ENCODE peak calls at places on chromosomes 13 and 19, in eight cellular contexts. One of them, this sample, is unnamed.

GRCh38 chr13:76672422-76672821 is 213.8 kb downstream of the KCTD12 start:
- DNase-seq in GM03348: no peak
- DNase-seq in fibroblast of mammary gland: peak; percentile 65
- DNase-seq in IMR-90: peak; percentile 30
- DNase-seq in CD8-positive, alpha-beta T cell: no peak
- DNase-seq in KBM-7: no peak
- DNase-seq in stimulated activated CD8-positive, alpha-beta memory T cell treated with anti-CD3 and anti-CD28 coated beads, Interleukin-15, amount 100 ng/mL, for 24 hours: no peak
- DNase-seq in germinal center: no peak
- DNase-seq in this sample: no peak

GRCh38 chr19:1261863-1262686 is 7.1 kb upstream of the CIRBP start:
- DNase-seq in IMR-90: peak; percentile 43
- DNase-seq in GM03348: no peak
- DNase-seq in stimulated activated CD8-positive, alpha-beta memory T cell treated with anti-CD3 and anti-CD28 coated beads, Interleukin-15, amount 100 ng/mL, for 24 hours: no peak
- DNase-seq in germinal center: no peak
- DNase-seq in fibroblast of mammary gland: peak; percentile 47
- DNase-seq in KBM-7: no peak
- DNase-seq in CD8-positive, alpha-beta T cell: no peak
- DNase-seq in this sample: peak; percentile 90

GRCh38 chr13:50222569-50223332 is 207.5 kb downstream of the KCNRG start:
- DNase-seq in germinal center: no peak
- DNase-seq in CD8-positive, alpha-beta T cell: no peak
- DNase-seq in fibroblast of mammary gland: peak; percentile 95
- DNase-seq in stimulated activated CD8-positive, alpha-beta memory T cell treated with anti-CD3 and anti-CD28 coated beads, Interleukin-15, amount 100 ng/mL, for 24 hours: no peak
- DNase-seq in KBM-7: peak; percentile 53
- DNase-seq in GM03348: peak; percentile 75
- DNase-seq in IMR-90: peak; percentile 68
- DNase-seq in this sample: peak; percentile 84

GRCh38 chr13:23427342-23428182 is 5.9 kb downstream of the SACS start:
- DNase-seq in IMR-90: peak; percentile 97
- DNase-seq in CD8-positive, alpha-beta T cell: no peak
- DNase-seq in stimulated activated CD8-positive, alpha-beta memory T cell treated with anti-CD3 and anti-CD28 coated beads, Interleukin-15, amount 100 ng/mL, for 24 hours: no peak
- DNase-seq in germinal center: no peak
- DNase-seq in GM03348: peak; percentile 86
- DNase-seq in KBM-7: no peak
- DNase-seq in fibroblast of mammary gland: peak; percentile 96
- DNase-seq in this sample: no peak

GRCh38 chr13:110413311-110414040 is 106.4 kb downstream of the COL4A2 start:
- DNase-seq in GM03348: no peak
- DNase-seq in CD8-positive, alpha-beta T cell: no peak
- DNase-seq in KBM-7: no peak
- DNase-seq in fibroblast of mammary gland: no peak
- DNase-seq in stimulated activated CD8-positive, alpha-beta memory T cell treated with anti-CD3 and anti-CD28 coated beads, Interleukin-15, amount 100 ng/mL, for 24 hours: no peak
- DNase-seq in IMR-90: no peak
- DNase-seq in germinal center: no peak
- DNase-seq in this sample: no peak

GRCh38 chr19:38808741-38809140 is 4.0 kb downstream of the LGALS4 start:
- DNase-seq in GM03348: no peak
- DNase-seq in IMR-90: no peak
- DNase-seq in fibroblast of mammary gland: no peak
- DNase-seq in KBM-7: no peak
- DNase-seq in stimulated activated CD8-positive, alpha-beta memory T cell treated with anti-CD3 and anti-CD28 coated beads, Interleukin-15, amount 100 ng/mL, for 24 hours: no peak
- DNase-seq in CD8-positive, alpha-beta T cell: no peak
- DNase-seq in germinal center: no peak
- DNase-seq in this sample: no peak

GRCh38 chr19:51096473-51097165 is 11.6 kb downstream of the CTU1 start:
- DNase-seq in germinal center: no peak
- DNase-seq in fibroblast of mammary gland: peak; percentile 12
- DNase-seq in CD8-positive, alpha-beta T cell: no peak
- DNase-seq in KBM-7: peak; percentile 25
- DNase-seq in IMR-90: no peak
- DNase-seq in GM03348: no peak
- DNase-seq in stimulated activated CD8-positive, alpha-beta memory T cell treated with anti-CD3 and anti-CD28 coated beads, Interleukin-15, amount 100 ng/mL, for 24 hours: no peak
- DNase-seq in this sample: peak; percentile 25

GRCh38 chr13:113922412-113923118 is 51.3 kb downstream of the C13orf46 start:
- DNase-seq in KBM-7: no peak
- DNase-seq in stimulated activated CD8-positive, alpha-beta memory T cell treated with anti-CD3 and anti-CD28 coated beads, Interleukin-15, amount 100 ng/mL, for 24 hours: no peak
- DNase-seq in GM03348: no peak
- DNase-seq in IMR-90: no peak
- DNase-seq in germinal center: no peak
- DNase-seq in CD8-positive, alpha-beta T cell: no peak
- DNase-seq in fibroblast of mammary gland: no peak
- DNase-seq in this sample: peak; percentile 46

GRCh38 chr13:99265823-99266426 is 7.7 kb upstream of the GPR18 start:
- DNase-seq in GM03348: peak; percentile 64
- DNase-seq in KBM-7: peak; percentile 59
- DNase-seq in stimulated activated CD8-positive, alpha-beta memory T cell treated with anti-CD3 and anti-CD28 coated beads, Interleukin-15, amount 100 ng/mL, for 24 hours: no peak
- DNase-seq in CD8-positive, alpha-beta T cell: no peak
- DNase-seq in germinal center: peak; percentile 33
- DNase-seq in IMR-90: peak; percentile 63
- DNase-seq in fibroblast of mammary gland: peak; percentile 69
- DNase-seq in this sample: no peak

GRCh38 chr19:41739361-41739760 is 16.0 kb upstream of the CEACAM6 start:
- DNase-seq in germinal center: no peak
- DNase-seq in GM03348: no peak
- DNase-seq in stimulated activated CD8-positive, alpha-beta memory T cell treated with anti-CD3 and anti-CD28 coated beads, Interleukin-15, amount 100 ng/mL, for 24 hours: no peak
- DNase-seq in fibroblast of mammary gland: no peak
- DNase-seq in CD8-positive, alpha-beta T cell: no peak
- DNase-seq in KBM-7: no peak
- DNase-seq in IMR-90: no peak
- DNase-seq in this sample: no peak

GRCh38 chr19:46546194-46546896 is 50.7 kb upstream of the PNMA8B start:
- DNase-seq in germinal center: no peak
- DNase-seq in IMR-90: peak; percentile 14
- DNase-seq in GM03348: peak; percentile 40
- DNase-seq in fibroblast of mammary gland: peak; percentile 48
- DNase-seq in CD8-positive, alpha-beta T cell: no peak
- DNase-seq in KBM-7: peak; percentile 81
- DNase-seq in stimulated activated CD8-positive, alpha-beta memory T cell treated with anti-CD3 and anti-CD28 coated beads, Interleukin-15, amount 100 ng/mL, for 24 hours: no peak
- DNase-seq in this sample: peak; percentile 73

GRCh38 chr19:51064534-51065220 is at the start of gene KLK13:
- DNase-seq in germinal center: no peak
- DNase-seq in IMR-90: no peak
- DNase-seq in fibroblast of mammary gland: peak; percentile 25
- DNase-seq in KBM-7: no peak
- DNase-seq in GM03348: peak; percentile 31
- DNase-seq in stimulated activated CD8-positive, alpha-beta memory T cell treated with anti-CD3 and anti-CD28 coated beads, Interleukin-15, amount 100 ng/mL, for 24 hours: no peak
- DNase-seq in CD8-positive, alpha-beta T cell: no peak
- DNase-seq in this sample: no peak

GRCh38 chr13:75493156-75493555 is 11.2 kb upstream of the TBC1D4 start:
- DNase-seq in GM03348: no peak
- DNase-seq in fibroblast of mammary gland: no peak
- DNase-seq in KBM-7: no peak
- DNase-seq in stimulated activated CD8-positive, alpha-beta memory T cell treated with anti-CD3 and anti-CD28 coated beads, Interleukin-15, amount 100 ng/mL, for 24 hours: no peak
- DNase-seq in CD8-positive, alpha-beta T cell: no peak
- DNase-seq in germinal center: no peak
- DNase-seq in IMR-90: no peak
- DNase-seq in this sample: no peak

GRCh38 chr19:19464339-19465098 is 50.8 kb downstream of the TSSK6 start:
- DNase-seq in germinal center: no peak
- DNase-seq in KBM-7: no peak
- DNase-seq in GM03348: peak; percentile 36
- DNase-seq in fibroblast of mammary gland: peak; percentile 75
- DNase-seq in stimulated activated CD8-positive, alpha-beta memory T cell treated with anti-CD3 and anti-CD28 coated beads, Interleukin-15, amount 100 ng/mL, for 24 hours: no peak
- DNase-seq in CD8-positive, alpha-beta T cell: no peak
- DNase-seq in IMR-90: peak; percentile 73
- DNase-seq in this sample: no peak

GRCh38 chr13:78910147-78910546 is 251.2 kb upstream of the OBI1 start:
- DNase-seq in fibroblast of mammary gland: no peak
- DNase-seq in germinal center: no peak
- DNase-seq in GM03348: no peak
- DNase-seq in stimulated activated CD8-positive, alpha-beta memory T cell treated with anti-CD3 and anti-CD28 coated beads, Interleukin-15, amount 100 ng/mL, for 24 hours: no peak
- DNase-seq in IMR-90: no peak
- DNase-seq in KBM-7: no peak
- DNase-seq in CD8-positive, alpha-beta T cell: no peak
- DNase-seq in this sample: no peak

GRCh38 chr19:48090281-48090802 is 20.3 kb downstream of the PLA2G4C start:
- DNase-seq in fibroblast of mammary gland: no peak
- DNase-seq in germinal center: no peak
- DNase-seq in stimulated activated CD8-positive, alpha-beta memory T cell treated with anti-CD3 and anti-CD28 coated beads, Interleukin-15, amount 100 ng/mL, for 24 hours: no peak
- DNase-seq in KBM-7: peak; percentile 26
- DNase-seq in IMR-90: no peak
- DNase-seq in CD8-positive, alpha-beta T cell: no peak
- DNase-seq in GM03348: peak; percentile 25
- DNase-seq in this sample: no peak

GRCh38 chr13:35988648-35989081 is 142.5 kb downstream of the DCLK1 start:
- DNase-seq in KBM-7: no peak
- DNase-seq in germinal center: no peak
- DNase-seq in fibroblast of mammary gland: peak; percentile 95
- DNase-seq in IMR-90: no peak
- DNase-seq in GM03348: no peak
- DNase-seq in CD8-positive, alpha-beta T cell: no peak
- DNase-seq in stimulated activated CD8-positive, alpha-beta memory T cell treated with anti-CD3 and anti-CD28 coated beads, Interleukin-15, amount 100 ng/mL, for 24 hours: no peak
- DNase-seq in this sample: no peak

GRCh38 chr19:11453468-11454341 is 18.3 kb downstream of the PRKCSH start:
- DNase-seq in KBM-7: peak; percentile 21
- DNase-seq in IMR-90: no peak
- DNase-seq in germinal center: peak; percentile 66
- DNase-seq in stimulated activated CD8-positive, alpha-beta memory T cell treated with anti-CD3 and anti-CD28 coated beads, Interleukin-15, amount 100 ng/mL, for 24 hours: no peak
- DNase-seq in CD8-positive, alpha-beta T cell: no peak
- DNase-seq in fibroblast of mammary gland: no peak
- DNase-seq in GM03348: peak; percentile 18
- DNase-seq in this sample: no peak

GRCh38 chr13:50936681-50937080 is 27.1 kb downstream of the RNASEH2B start:
- DNase-seq in KBM-7: no peak
- DNase-seq in germinal center: no peak
- DNase-seq in CD8-positive, alpha-beta T cell: no peak
- DNase-seq in IMR-90: no peak
- DNase-seq in GM03348: peak; percentile 43
- DNase-seq in stimulated activated CD8-positive, alpha-beta memory T cell treated with anti-CD3 and anti-CD28 coated beads, Interleukin-15, amount 100 ng/mL, for 24 hours: no peak
- DNase-seq in fibroblast of mammary gland: peak; percentile 71
- DNase-seq in this sample: no peak

GRCh38 chr19:53285087-53285486 is 17.6 kb upstream of the VN1R4 start:
- DNase-seq in germinal center: no peak
- DNase-seq in CD8-positive, alpha-beta T cell: no peak
- DNase-seq in fibroblast of mammary gland: no peak
- DNase-seq in IMR-90: no peak
- DNase-seq in KBM-7: no peak
- DNase-seq in stimulated activated CD8-positive, alpha-beta memory T cell treated with anti-CD3 and anti-CD28 coated beads, Interleukin-15, amount 100 ng/mL, for 24 hours: no peak
- DNase-seq in GM03348: no peak
- DNase-seq in this sample: no peak

This sample was measured in spleen.